ENCODE peak calls at places on chromosomes 12 and 14, in eight cellular contexts. One of them, this sample, is unnamed.

GRCh38 chr14:71487449-71487848 is 444.8 kb upstream of the RGS6 start:
- DNase-seq in mucosa of descending colon: no peak
- DNase-seq in cardiac muscle cell: no peak
- DNase-seq in heart right ventricle: no peak
- DNase-seq in fibroblast of lung: no peak
- DNase-seq in tibial artery: no peak
- DNase-seq in heart left ventricle: no peak
- DNase-seq in IMR-90: no peak
- DNase-seq in this sample: no peak

GRCh38 chr14:58844544-58844943 is 206.8 kb downstream of the DACT1 start:
- DNase-seq in mucosa of descending colon: no peak
- DNase-seq in cardiac muscle cell: no peak
- DNase-seq in heart right ventricle: no peak
- DNase-seq in fibroblast of lung: no peak
- DNase-seq in tibial artery: no peak
- DNase-seq in heart left ventricle: no peak
- DNase-seq in IMR-90: no peak
- DNase-seq in this sample: no peak

GRCh38 chr14:61462566-61463195 is 141.3 kb downstream of the PRKCH start:
- DNase-seq in mucosa of descending colon: no peak
- DNase-seq in cardiac muscle cell: peak; percentile 95
- DNase-seq in heart right ventricle: no peak
- DNase-seq in fibroblast of lung: peak; percentile 90
- DNase-seq in tibial artery: no peak
- DNase-seq in heart left ventricle: no peak
- DNase-seq in IMR-90: peak; percentile 83
- DNase-seq in this sample: no peak

GRCh38 chr12:67070604-67071003 is 198.6 kb upstream of the CAND1 start:
- DNase-seq in mucosa of descending colon: no peak
- DNase-seq in cardiac muscle cell: no peak
- DNase-seq in heart right ventricle: no peak
- DNase-seq in fibroblast of lung: no peak
- DNase-seq in tibial artery: no peak
- DNase-seq in heart left ventricle: no peak
- DNase-seq in IMR-90: no peak
- DNase-seq in this sample: no peak

GRCh38 chr12:85920324-85920947 is 46.3 kb downstream of the NTS start:
- DNase-seq in mucosa of descending colon: no peak
- DNase-seq in cardiac muscle cell: peak; percentile 38
- DNase-seq in heart right ventricle: no peak
- DNase-seq in fibroblast of lung: peak; percentile 45
- DNase-seq in tibial artery: no peak
- DNase-seq in heart left ventricle: no peak
- DNase-seq in IMR-90: peak; percentile 6
- DNase-seq in this sample: peak; percentile 1

GRCh38 chr14:28673056-28673455 is 93.5 kb upstream of the FOXG1 start:
- DNase-seq in mucosa of descending colon: no peak
- DNase-seq in cardiac muscle cell: no peak
- DNase-seq in heart right ventricle: no peak
- DNase-seq in fibroblast of lung: no peak
- DNase-seq in tibial artery: no peak
- DNase-seq in heart left ventricle: no peak
- DNase-seq in IMR-90: no peak
- DNase-seq in this sample: no peak

GRCh38 chr12:22576473-22576872 is 32.1 kb upstream of the C2CD5 start:
- DNase-seq in mucosa of descending colon: no peak
- DNase-seq in cardiac muscle cell: no peak
- DNase-seq in heart right ventricle: no peak
- DNase-seq in fibroblast of lung: no peak
- DNase-seq in tibial artery: no peak
- DNase-seq in heart left ventricle: no peak
- DNase-seq in IMR-90: no peak
- DNase-seq in this sample: no peak

GRCh38 chr12:53061404-53062010 is 11.6 kb downstream of the TNS2 start:
- DNase-seq in mucosa of descending colon: peak; percentile 78
- DNase-seq in cardiac muscle cell: peak; percentile 9
- DNase-seq in heart right ventricle: no peak
- DNase-seq in fibroblast of lung: no peak
- DNase-seq in tibial artery: peak; percentile 72
- DNase-seq in heart left ventricle: no peak
- DNase-seq in IMR-90: no peak
- DNase-seq in this sample: no peak

GRCh38 chr14:81464253-81465001 is 64.3 kb upstream of the STON2 start:
- DNase-seq in mucosa of descending colon: no peak
- DNase-seq in cardiac muscle cell: peak; percentile 66
- DNase-seq in heart right ventricle: peak; percentile 63
- DNase-seq in fibroblast of lung: peak; percentile 73
- DNase-seq in tibial artery: no peak
- DNase-seq in heart left ventricle: peak; percentile 35
- DNase-seq in IMR-90: peak; percentile 64
- DNase-seq in this sample: peak; percentile 35

GRCh38 chr12:3218846-3219632 is 141.9 kb downstream of the TSPAN9 start:
- DNase-seq in mucosa of descending colon: no peak
- DNase-seq in cardiac muscle cell: no peak
- DNase-seq in heart right ventricle: no peak
- DNase-seq in fibroblast of lung: no peak
- DNase-seq in tibial artery: no peak
- DNase-seq in heart left ventricle: no peak
- DNase-seq in IMR-90: no peak
- DNase-seq in this sample: no peak

GRCh38 chr12:96371787-96372699 is 28.2 kb downstream of the CDK17 start:
- DNase-seq in mucosa of descending colon: no peak
- DNase-seq in cardiac muscle cell: peak; percentile 40
- DNase-seq in heart right ventricle: no peak
- DNase-seq in fibroblast of lung: no peak
- DNase-seq in tibial artery: no peak
- DNase-seq in heart left ventricle: no peak
- DNase-seq in IMR-90: no peak
- DNase-seq in this sample: no peak

GRCh38 chr12:49971141-49971540 is 1.6 kb upstream of the AQP6 start:
- DNase-seq in mucosa of descending colon: no peak
- DNase-seq in cardiac muscle cell: no peak
- DNase-seq in heart right ventricle: no peak
- DNase-seq in fibroblast of lung: no peak
- DNase-seq in tibial artery: peak; percentile 41
- DNase-seq in heart left ventricle: no peak
- DNase-seq in IMR-90: no peak
- DNase-seq in this sample: no peak

GRCh38 chr12:100254876-100255275 is 12.0 kb downstream of the DEPDC4 start:
- DNase-seq in mucosa of descending colon: no peak
- DNase-seq in cardiac muscle cell: peak; percentile 8
- DNase-seq in heart right ventricle: no peak
- DNase-seq in fibroblast of lung: no peak
- DNase-seq in tibial artery: no peak
- DNase-seq in heart left ventricle: no peak
- DNase-seq in IMR-90: no peak
- DNase-seq in this sample: no peak

GRCh38 chr12:2300886-2301285 is 248.1 kb downstream of the CACNA1C start:
- DNase-seq in mucosa of descending colon: no peak
- DNase-seq in cardiac muscle cell: no peak
- DNase-seq in heart right ventricle: no peak
- DNase-seq in fibroblast of lung: no peak
- DNase-seq in tibial artery: no peak
- DNase-seq in heart left ventricle: no peak
- DNase-seq in IMR-90: no peak
- DNase-seq in this sample: no peak

GRCh38 chr14:22520235-22520634 is 68.8 kb downstream of the DAD1 start:
- DNase-seq in mucosa of descending colon: no peak
- DNase-seq in cardiac muscle cell: peak; percentile 91
- DNase-seq in heart right ventricle: no peak
- DNase-seq in fibroblast of lung: peak; percentile 75
- DNase-seq in tibial artery: no peak
- DNase-seq in heart left ventricle: no peak
- DNase-seq in IMR-90: peak; percentile 83
- DNase-seq in this sample: no peak

GRCh38 chr14:70622111-70622712 is 19.5 kb upstream of the TTC9 start:
- DNase-seq in mucosa of descending colon: no peak
- DNase-seq in cardiac muscle cell: peak; percentile 37
- DNase-seq in heart right ventricle: peak; percentile 16
- DNase-seq in fibroblast of lung: peak; percentile 12
- DNase-seq in tibial artery: no peak
- DNase-seq in heart left ventricle: no peak
- DNase-seq in IMR-90: peak; percentile 21
- DNase-seq in this sample: no peak

GRCh38 chr12:16473610-16474326 is 126.3 kb downstream of the MGST1 start:
- DNase-seq in mucosa of descending colon: no peak
- DNase-seq in cardiac muscle cell: peak; percentile 83
- DNase-seq in heart right ventricle: no peak
- DNase-seq in fibroblast of lung: peak; percentile 80
- DNase-seq in tibial artery: no peak
- DNase-seq in heart left ventricle: no peak
- DNase-seq in IMR-90: peak; percentile 63
- DNase-seq in this sample: no peak

GRCh38 chr12:78697817-78698415 is 166.7 kb upstream of the SYT1 start:
- DNase-seq in mucosa of descending colon: no peak
- DNase-seq in cardiac muscle cell: no peak
- DNase-seq in heart right ventricle: no peak
- DNase-seq in fibroblast of lung: no peak
- DNase-seq in tibial artery: no peak
- DNase-seq in heart left ventricle: no peak
- DNase-seq in IMR-90: peak; percentile 49
- DNase-seq in this sample: no peak

GRCh38 chr14:34324363-34324795 is 137.7 kb downstream of the SPTSSA start:
- DNase-seq in mucosa of descending colon: no peak
- DNase-seq in cardiac muscle cell: peak; percentile 61
- DNase-seq in heart right ventricle: peak; percentile 19
- DNase-seq in fibroblast of lung: peak; percentile 58
- DNase-seq in tibial artery: no peak
- DNase-seq in heart left ventricle: no peak
- DNase-seq in IMR-90: peak; percentile 26
- DNase-seq in this sample: no peak
- H3K4me3 ChIP-seq in mucosa of descending colon: no peak overlapping the region
- H3K4me3 ChIP-seq in cardiac muscle cell: no peak overlapping the region
- H3K4me3 ChIP-seq in heart right ventricle: no peak overlapping the region
- H3K4me3 ChIP-seq in fibroblast of lung: no peak overlapping the region
- H3K4me3 ChIP-seq in tibial artery: no peak overlapping the region
- H3K4me3 ChIP-seq in heart left ventricle: no peak overlapping the region
- H3K4me3 ChIP-seq in IMR-90: no peak overlapping the region
- H3K4me3 ChIP-seq in this sample: no peak overlapping the region

GRCh38 chr12:48773686-48774085 is 15.2 kb downstream of the ADCY6 start:
- DNase-seq in mucosa of descending colon: no peak
- DNase-seq in cardiac muscle cell: no peak
- DNase-seq in heart right ventricle: no peak
- DNase-seq in fibroblast of lung: no peak
- DNase-seq in tibial artery: no peak
- DNase-seq in heart left ventricle: no peak
- DNase-seq in IMR-90: no peak
- DNase-seq in this sample: no peak

GRCh38 chr12:48768736-48769135 is 20.2 kb downstream of the ADCY6 start:
- DNase-seq in mucosa of descending colon: no peak
- DNase-seq in cardiac muscle cell: no peak
- DNase-seq in heart right ventricle: no peak
- DNase-seq in fibroblast of lung: no peak
- DNase-seq in tibial artery: no peak
- DNase-seq in heart left ventricle: no peak
- DNase-seq in IMR-90: no peak
- DNase-seq in this sample: no peak

GRCh38 chr12:48768147-48768546 is 20.7 kb downstream of the ADCY6 start:
- DNase-seq in mucosa of descending colon: no peak
- DNase-seq in cardiac muscle cell: no peak
- DNase-seq in heart right ventricle: no peak
- DNase-seq in fibroblast of lung: no peak
- DNase-seq in tibial artery: no peak
- DNase-seq in heart left ventricle: no peak
- DNase-seq in IMR-90: no peak
- DNase-seq in this sample: no peak

GRCh38 chr12:48771588-48772112 is 17.2 kb downstream of the ADCY6 start:
- DNase-seq in mucosa of descending colon: no peak
- DNase-seq in cardiac muscle cell: no peak
- DNase-seq in heart right ventricle: no peak
- DNase-seq in fibroblast of lung: no peak
- DNase-seq in tibial artery: no peak
- DNase-seq in heart left ventricle: no peak
- DNase-seq in IMR-90: no peak
- DNase-seq in this sample: no peak

GRCh38 chr12:48770756-48771155 is 18.1 kb downstream of the ADCY6 start:
- DNase-seq in mucosa of descending colon: no peak
- DNase-seq in cardiac muscle cell: no peak
- DNase-seq in heart right ventricle: no peak
- DNase-seq in fibroblast of lung: no peak
- DNase-seq in tibial artery: no peak
- DNase-seq in heart left ventricle: no peak
- DNase-seq in IMR-90: no peak
- DNase-seq in this sample: no peak
- H3K36me3 ChIP-seq in mucosa of descending colon: peaks cover 10% of the 10 kb centered on the region
- H3K36me3 ChIP-seq in cardiac muscle cell: peaks cover 65% of the 10 kb centered on the region
- H3K36me3 ChIP-seq in heart right ventricle: peaks cover 93% of the 10 kb centered on the region
- H3K36me3 ChIP-seq in fibroblast of lung: peaks cover 35% of the 10 kb centered on the region
- H3K36me3 ChIP-seq in tibial artery: peaks cover 99% of the 10 kb centered on the region
- H3K36me3 ChIP-seq in heart left ventricle: peaks cover 89% of the 10 kb centered on the region
- H3K36me3 ChIP-seq in IMR-90: peaks cover 75% of the 10 kb centered on the region
- H3K36me3 ChIP-seq in this sample: no peaks in the 10 kb centered on the region

GRCh38 chr12:6204533-6205143 is 4.4 kb downstream of the CD9 start:
- DNase-seq in mucosa of descending colon: no peak
- DNase-seq in cardiac muscle cell: no peak
- DNase-seq in heart right ventricle: no peak
- DNase-seq in fibroblast of lung: no peak
- DNase-seq in tibial artery: no peak
- DNase-seq in heart left ventricle: no peak
- DNase-seq in IMR-90: no peak
- DNase-seq in this sample: no peak
- TF ChIP-seq CTCF in mucosa of descending colon: no peak
- TF ChIP-seq CTCF in cardiac muscle cell: no peak
- TF ChIP-seq CTCF in heart right ventricle: no peak
- TF ChIP-seq CTCF in fibroblast of lung: no peak
- TF ChIP-seq CTCF in tibial artery: no peak
- TF ChIP-seq CTCF in heart left ventricle: no peak
- TF ChIP-seq CTCF in IMR-90: no peak
- TF ChIP-seq CTCF in this sample: no peak

DNA sequence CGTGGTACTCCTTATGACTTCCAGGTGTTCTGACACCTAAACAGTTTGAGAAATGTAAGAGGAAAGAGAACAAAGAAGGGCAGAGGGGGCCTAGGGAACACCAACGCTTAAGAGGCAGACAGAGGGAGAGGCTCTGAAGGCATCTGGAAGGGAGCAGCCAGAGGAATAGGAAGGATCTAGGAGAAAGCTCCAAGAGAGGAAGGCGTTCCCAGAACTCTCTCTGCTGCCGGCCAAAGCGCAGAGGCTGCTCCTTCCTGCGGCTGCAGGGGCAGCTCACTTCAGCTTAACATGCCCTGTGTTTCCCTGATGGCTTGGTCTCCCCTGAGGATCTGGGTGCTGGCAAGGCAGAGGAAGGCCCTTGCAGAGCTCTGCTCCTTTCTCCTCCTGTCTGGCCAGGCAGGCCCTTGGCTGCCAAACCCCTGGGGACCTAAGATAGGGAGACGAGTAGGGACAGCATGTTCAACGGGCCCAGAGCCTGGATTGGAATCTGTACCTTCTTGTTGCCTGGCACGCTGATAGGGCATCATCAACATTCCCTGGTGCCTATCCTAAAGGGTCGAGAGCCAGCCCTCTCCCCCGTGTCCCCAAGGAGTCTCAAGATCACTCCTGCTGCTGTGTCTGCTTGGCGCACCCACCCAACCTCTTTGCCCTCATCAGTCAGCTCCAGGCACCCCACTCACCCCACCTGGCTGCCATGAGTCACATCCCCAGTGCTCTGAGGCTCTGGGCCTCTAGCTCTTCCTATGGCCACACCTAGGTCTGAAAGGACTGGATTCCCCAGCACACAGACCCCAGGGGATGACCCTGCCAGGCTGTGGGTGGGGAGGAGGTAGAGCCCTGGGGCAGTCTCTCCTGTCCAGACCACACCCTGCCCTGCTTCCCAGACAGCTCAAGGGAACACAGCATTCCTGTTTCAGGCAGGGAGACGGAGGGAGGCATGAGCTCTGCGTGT is 45.6 kb downstream of the LTBP2 start:
- DNase-seq in mucosa of descending colon: no peak
- DNase-seq in cardiac muscle cell: no peak
- DNase-seq in heart right ventricle: no peak
- DNase-seq in fibroblast of lung: no peak
- DNase-seq in tibial artery: no peak
- DNase-seq in heart left ventricle: no peak
- DNase-seq in IMR-90: no peak
- DNase-seq in this sample: no peak
- H3K4me3 ChIP-seq in mucosa of descending colon: no peak overlapping the region
- H3K4me3 ChIP-seq in cardiac muscle cell: no peak overlapping the region
- H3K4me3 ChIP-seq in heart right ventricle: no peak overlapping the region
- H3K4me3 ChIP-seq in fibroblast of lung: no peak overlapping the region
- H3K4me3 ChIP-seq in tibial artery: no peak overlapping the region
- H3K4me3 ChIP-seq in heart left ventricle: no peak overlapping the region
- H3K4me3 ChIP-seq in IMR-90: no peak overlapping the region
- H3K4me3 ChIP-seq in this sample: no peak overlapping the region

This sample was measured in GM06990.